ENCODE peak calls at places on chromosomes 12 and 14, in eight cellular contexts. I is upper lobe of right lung, P is testis, W is AG04450, J is stomach, B is tibial nerve, U is right atrium auricular region, K is SK-N-SH. D is an unnamed sample.

GRCh38 chr12:80702889-80703605 is 4.4 kb upstream of the MYF6 start:
- DNase-seq in I (no peak), P (no peak), W (peak; percentile 16), J (no peak), B (no peak), U (no peak), K (no peak), D (no peak)

GRCh38 chr12:131527736-131528135 is 183.2 kb upstream of the SFSWAP start:
- DNase-seq in I (no peak), P (no peak), W (no peak), J (no peak), B (no peak), U (no peak), K (no peak), D (peak; percentile 54)

GRCh38 chr14:63371033-63371432 is 52.3 kb upstream of the GPHB5 start:
- DNase-seq in I (no peak), P (no peak), W (no peak), J (no peak), B (no peak), U (no peak), K (no peak), D (no peak)

GRCh38 chr12:95788637-95789036 is 1.9 kb downstream of the NTN4 start:
- DNase-seq in I (no peak), P (no peak), W (no peak), J (no peak), B (no peak), U (no peak), K (no peak), D (no peak)

GRCh38 chr14:54114941-54115340 is 158.3 kb upstream of the BMP4 start:
- DNase-seq in I (no peak), P (no peak), W (no peak), J (no peak), B (no peak), U (no peak), K (no peak), D (no peak)

GRCh38 chr12:103964805-103965204 is 867 bp upstream of the TDG start:
- DNase-seq in I (no peak), P (no peak), W (no peak), J (no peak), B (no peak), U (no peak), K (no peak), D (no peak)

GRCh38 chr12:8037947-8038346 is 5.4 kb downstream of the FOXJ2 start:
- DNase-seq in I (no peak), P (no peak), W (no peak), J (no peak), B (no peak), U (no peak), K (no peak), D (no peak)

GRCh38 chr12:91272456-91273063 is 89.9 kb upstream of the DCN start:
- DNase-seq in I (no peak), P (peak; percentile 77), W (no peak), J (peak; percentile 26), B (peak; percentile 91), U (peak; percentile 76), K (no peak), D (peak; percentile 78)

GRCh38 chr12:76037130-76038105 is 5.8 kb upstream of the PHLDA1 start:
- DNase-seq in I (no peak), P (peak; percentile 40), W (peak; percentile 67), J (no peak), B (peak; percentile 48), U (no peak), K (peak; percentile 59), D (no peak)

GRCh38 chr12:105355752-105356151 is 25.3 kb downstream of the C12orf75 start:
- DNase-seq in I (no peak), P (no peak), W (peak; percentile 15), J (no peak), B (no peak), U (no peak), K (no peak), D (no peak)

GRCh38 chr12:105358789-105359188 is 28.3 kb downstream of the C12orf75 start:
- DNase-seq in I (no peak), P (no peak), W (no peak), J (no peak), B (no peak), U (no peak), K (no peak), D (no peak)

GRCh38 chr12:105352940-105353635 is 22.6 kb downstream of the C12orf75 start:
- DNase-seq in I (no peak), P (peak; percentile 66), W (no peak), J (peak; percentile 58), B (no peak), U (no peak), K (no peak), D (no peak)

GRCh38 chr12:105359840-105360239 is 29.3 kb downstream of the C12orf75 start:
- DNase-seq in I (no peak), P (peak; percentile 30), W (no peak), J (no peak), B (no peak), U (no peak), K (no peak), D (no peak)

DNA sequence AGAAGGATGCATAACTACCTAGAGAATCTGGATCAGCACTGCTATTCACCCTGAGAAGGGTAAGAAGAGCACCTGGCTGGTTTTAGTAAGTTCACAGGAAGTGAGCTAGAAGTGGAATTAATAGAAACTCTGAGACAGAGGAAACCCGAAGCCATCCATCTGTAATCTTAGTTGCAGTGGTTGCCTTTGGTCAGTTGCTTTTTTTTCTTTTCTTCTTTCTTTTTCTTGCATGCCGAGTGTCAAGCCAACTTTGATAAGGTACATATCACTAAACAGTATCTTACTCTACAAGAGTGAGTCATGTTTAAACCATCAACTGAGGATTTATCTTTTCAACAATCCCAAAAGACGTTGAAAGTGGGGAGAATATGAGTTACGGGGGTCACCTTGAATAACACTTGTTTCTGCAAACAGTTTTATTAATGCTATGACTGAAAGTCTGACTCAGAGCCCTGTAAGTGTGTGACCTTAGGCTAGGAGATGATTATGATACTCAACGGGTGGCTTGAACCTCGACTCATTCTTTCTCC is 26.7 kb downstream of the C12orf75 start:
- DNase-seq in I (no peak), P (no peak), W (no peak), J (no peak), B (no peak), U (no peak), K (no peak), D (no peak)
- H3K4me3 ChIP-seq in I (no peak overlapping the region), P (no peak overlapping the region), W (no peak overlapping the region), J (no peak overlapping the region), B (no peak overlapping the region), U (no peak overlapping the region), K (no peak overlapping the region), D (no peak overlapping the region)

DNA sequence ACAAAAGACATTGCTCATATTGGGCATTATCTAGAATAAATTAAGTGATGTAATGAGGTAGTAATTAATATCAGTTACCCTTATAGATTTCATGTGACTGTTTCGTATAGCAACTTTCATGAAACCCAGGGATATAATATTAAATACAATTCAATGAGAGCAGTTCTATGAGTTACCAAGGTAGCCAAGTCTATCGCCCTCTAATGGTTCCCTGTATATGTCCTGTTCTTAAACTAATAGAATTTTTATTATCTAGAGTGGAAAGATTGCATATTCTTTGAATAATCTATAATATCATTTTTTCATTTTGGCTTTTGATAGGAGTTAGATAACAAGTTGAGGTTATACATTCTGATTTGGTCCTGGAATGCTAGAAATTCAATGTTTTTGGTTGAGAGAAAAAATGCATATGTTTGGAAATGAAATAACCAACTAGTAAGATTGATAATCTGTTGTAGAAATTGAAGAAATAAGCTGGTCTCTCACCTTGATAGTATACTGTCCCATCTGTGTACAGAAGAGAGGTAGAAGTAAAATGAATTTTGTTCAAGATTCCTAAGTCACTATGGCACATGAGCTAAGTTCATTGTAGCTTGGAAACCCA is 59.7 kb downstream of the SCFD1 start:
- DNase-seq in I (no peak), P (no peak), W (no peak), J (no peak), B (no peak), U (no peak), K (peak; percentile 26), D (no peak)
- TF ChIP-seq CTCF in I (peak; percentile 40), P (no peak), W (peak; percentile 56), J (no peak), B (no peak), U (no peak), K (peak; percentile 54), D (no peak)

GRCh38 chr12:42976122-42976521 is 386.6 kb upstream of the PRICKLE1 start:
- DNase-seq in I (no peak), P (no peak), W (no peak), J (no peak), B (no peak), U (no peak), K (no peak), D (no peak)
- H3K27ac ChIP-seq in I (no peak overlapping the region), P (no peak overlapping the region), W (no peak overlapping the region), J (no peak overlapping the region), B (no peak overlapping the region), U (peak overlapping the region; percentile 1), K (no peak overlapping the region), D (no peak overlapping the region)

GRCh38 chr14:92586966-92587365 is 73.4 kb downstream of the RIN3 start:
- DNase-seq in I (no peak), P (no peak), W (no peak), J (no peak), B (no peak), U (no peak), K (no peak), D (peak; percentile 49)

GRCh38 chr14:92584856-92585255 is 71.3 kb downstream of the RIN3 start:
- DNase-seq in I (peak; percentile 73), P (no peak), W (no peak), J (no peak), B (no peak), U (no peak), K (no peak), D (no peak)

GRCh38 chr14:92589213-92589852 is 75.8 kb downstream of the RIN3 start:
- DNase-seq in I (no peak), P (no peak), W (no peak), J (no peak), B (no peak), U (no peak), K (no peak), D (peak; percentile 41)

GRCh38 chr14:92584221-92584620 is 70.6 kb downstream of the RIN3 start:
- DNase-seq in I (no peak), P (no peak), W (no peak), J (no peak), B (no peak), U (no peak), K (no peak), D (no peak)

DNA sequence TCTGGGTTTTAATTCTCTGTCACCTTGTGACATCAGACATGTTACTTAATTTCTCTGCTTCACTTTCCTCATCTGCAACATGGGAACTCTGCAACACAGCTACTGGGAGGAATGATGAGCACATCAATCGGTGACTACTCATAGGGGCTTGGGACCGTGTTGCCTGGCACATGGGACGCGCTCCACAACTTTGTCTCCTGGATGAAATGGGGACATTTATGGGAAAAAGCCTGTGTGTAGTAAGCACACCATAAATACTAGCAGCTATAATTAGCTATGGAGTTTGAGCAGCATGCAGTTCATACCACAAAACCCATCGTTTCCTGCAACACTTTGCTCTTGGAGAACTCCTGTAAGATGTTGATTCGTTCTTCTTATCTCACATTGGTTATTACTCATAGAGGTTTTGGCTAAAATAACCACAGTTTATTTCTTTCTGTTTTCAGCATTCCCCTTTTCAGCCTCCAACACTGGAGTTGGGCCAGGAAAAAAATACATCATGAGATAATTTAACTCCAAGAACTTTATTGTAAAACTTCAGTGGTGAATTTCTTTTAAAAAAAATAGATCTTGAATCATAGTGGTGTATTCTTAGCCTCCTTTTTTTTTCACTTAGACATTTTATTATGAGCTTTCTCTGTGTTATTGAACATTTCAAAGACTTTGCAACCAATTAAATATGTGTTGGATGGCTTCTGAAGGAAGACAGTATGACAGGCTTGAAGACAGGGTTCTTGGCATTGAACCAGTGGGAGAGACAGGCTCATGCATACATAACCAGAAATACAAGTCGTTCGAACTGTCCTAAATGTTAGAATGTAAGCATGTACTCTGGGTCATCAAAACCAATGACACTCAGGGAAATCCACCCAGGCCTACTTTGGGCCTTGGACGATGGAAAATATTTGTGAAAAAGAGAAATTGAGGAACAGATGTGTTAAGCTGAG is 72.7 kb downstream of the RIN3 start:
- DNase-seq in I (no peak), P (no peak), W (peak; percentile 85), J (no peak), B (no peak), U (no peak), K (no peak), D (peak; percentile 87)
- H3K4me3 ChIP-seq in I (no peak overlapping the region), P (no peak overlapping the region), W (peak overlapping the region; percentile 18), J (no peak overlapping the region), B (no peak overlapping the region), U (no peak overlapping the region), K (no peak overlapping the region), D (no peak overlapping the region)

D was measured in coronary artery.